ENCODE peak calls at places on chromosomes 1 and 21, in eight cellular contexts. S is Panc1; C is right lobe of liver; T is OCI-LY7; A is CD4-positive, CD25-positive, alpha-beta regulatory T cell; E is CD4-positive, alpha-beta T cell; D is GM23338; L is left ventricle myocardium inferior. J is an unnamed sample.

GRCh38 chr1:3067671-3068399 is 1.2 kb upstream of the PRDM16 start:
- DNase-seq in T (no peak), A (no peak), L (peak), E (no peak), C (peak), S (no peak), D (peak), J (no peak)

GRCh38 chr1:76408303-76408702 is 333.8 kb downstream of the ST6GALNAC3 start:
- DNase-seq in L (no peak), D (no peak), S (no peak), E (no peak), A (no peak), T (no peak), C (no peak), J (no peak)

GRCh38 chr1:78424720-78425119 is 66.1 kb upstream of the PTGFR start:
- DNase-seq in A (no peak), E (no peak), T (no peak), D (no peak), S (no peak), C (no peak), L (no peak), J (no peak)

GRCh38 chr1:206663832-206664652 is 20.7 kb upstream of the MAPKAPK2 start:
- DNase-seq in C (no peak), A (peak), T (peak), L (peak), E (peak), S (peak), D (peak), J (peak)

GRCh38 chr1:91864017-91864700 is 21.8 kb downstream of the TGFBR3 start:
- DNase-seq in A (no peak), S (no peak), E (no peak), D (no peak), L (no peak), C (no peak), T (no peak), J (no peak)

GRCh38 chr1:245856944-245857531 is 650.0 kb downstream of the SMYD3 start:
- DNase-seq in L (no peak), C (no peak), S (no peak), T (no peak), D (no peak), E (no peak), A (no peak), J (no peak)

GRCh38 chr1:160116277-160117147 is 953 bp downstream of the ATP1A2 start:
- DNase-seq in S (no peak), E (no peak), C (no peak), L (no peak), T (no peak), D (no peak), A (no peak), J (peak)

GRCh38 chr1:24560361-24560760 is 4.5 kb downstream of the NCMAP start:
- DNase-seq in T (no peak), A (no peak), S (no peak), D (no peak), C (no peak), L (no peak), E (no peak), J (no peak)

GRCh38 chr1:4587721-4588120 is 66.7 kb upstream of the AJAP1 start:
- DNase-seq in A (no peak), S (no peak), E (no peak), T (no peak), L (no peak), D (no peak), C (no peak), J (no peak)

GRCh38 chr1:181632492-181632891 is 149.2 kb downstream of the CACNA1E start:
- DNase-seq in A (no peak), T (no peak), L (no peak), E (no peak), S (no peak), D (no peak), C (no peak), J (no peak)

GRCh38 chr1:23743287-23744052 is at the start of gene ELOA:
- DNase-seq in L (peak), S (no peak), D (peak), E (peak), A (peak), T (peak), C (peak), J (peak)

GRCh38 chr1:201640624-201641023 is 101.7 kb downstream of the NAV1 start:
- DNase-seq in A (no peak), L (peak), E (no peak), D (no peak), T (no peak), C (no peak), S (no peak), J (peak)

GRCh38 chr1:31122101-31122735 is 56.7 kb upstream of the PUM1 start:
- DNase-seq in T (peak), D (peak), E (no peak), A (no peak), S (no peak), L (no peak), C (no peak), J (no peak)

GRCh38 chr1:8670371-8670818 is 147.0 kb downstream of the RERE start:
- DNase-seq in T (no peak), L (no peak), E (no peak), A (no peak), S (no peak), C (no peak), D (no peak), J (no peak)

GRCh38 chr21:40270134-40270533 is 402.9 kb downstream of the PCP4 start:
- DNase-seq in T (no peak), C (no peak), L (no peak), D (no peak), E (no peak), A (no peak), S (no peak), J (no peak)

GRCh38 chr1:39642796-39643195 is 3.4 kb upstream of the HEYL start:
- DNase-seq in D (no peak), T (no peak), A (no peak), E (no peak), S (no peak), C (no peak), L (no peak), J (peak)

GRCh38 chr1:246780264-246780663 is 56.1 kb downstream of the SCCPDH start:
- DNase-seq in L (no peak), T (no peak), E (no peak), C (no peak), D (no peak), S (no peak), A (no peak), J (no peak)

GRCh38 chr1:64857347-64857746 is 109.0 kb downstream of the JAK1 start:
- DNase-seq in E (no peak), L (no peak), C (no peak), T (no peak), D (no peak), S (no peak), A (no peak), J (no peak)

GRCh38 chr1:201716742-201717135 is 112.2 kb upstream of the IPO9 start:
- DNase-seq in A (no peak), C (no peak), E (no peak), T (no peak), S (no peak), D (no peak), L (no peak), J (no peak)

GRCh38 chr1:25066253-25066652 is 136.2 kb upstream of the RUNX3 start:
- DNase-seq in L (no peak), T (no peak), D (no peak), C (no peak), A (no peak), E (no peak), S (no peak), J (no peak)

GRCh38 chr21:42317341-42317741 is 2.1 kb upstream of the TFF3 start:
- DNase-seq in A (no peak), S (no peak), C (no peak), T (no peak), D (no peak), L (no peak), E (no peak), J (no peak)

GRCh38 chr21:43305336-43305665 is 121.6 kb downstream of the SIK1 start:
- DNase-seq in S (no peak), T (no peak), L (peak), D (no peak), A (no peak), E (no peak), C (peak), J (no peak)

GRCh38 chr1:155081472-155082300 is 3.0 kb downstream of the EFNA3 start:
- DNase-seq in D (no peak), C (no peak), T (no peak), E (no peak), S (no peak), A (peak), L (no peak), J (peak)

GRCh38 chr1:1982379-1983232 is 21.0 kb downstream of the CFAP74 start:
- DNase-seq in A (no peak), C (no peak), L (no peak), T (no peak), S (no peak), E (no peak), D (no peak), J (no peak)

GRCh38 chr1:31897534-31898100 is 40.6 kb downstream of the PTP4A2 start:
- DNase-seq in E (no peak), D (no peak), S (no peak), C (no peak), L (no peak), A (no peak), T (no peak), J (no peak)

GRCh38 chr21:44987301-44987885 is 47.6 kb downstream of the SLX9 start:
- DNase-seq in S (no peak), A (no peak), C (no peak), D (no peak), E (no peak), L (peak), T (no peak), J (no peak)
- H3K27ac ChIP-seq in S (no peak), A (no peak), C (no peak), D (no peak), E (no peak), L (no peak), T (no peak), J (no peak)

GRCh38 chr1:234836045-234836681 is 226.2 kb upstream of the IRF2BP2 start:
- DNase-seq in C (no peak), E (no peak), D (no peak), A (no peak), S (no peak), T (no peak), L (no peak), J (no peak)
- H3K27ac ChIP-seq in C (peak), E (no peak), D (no peak), A (no peak), S (peak), T (no peak), L (no peak), J (no peak)

GRCh38 chr1:233290609-233291008 is 4.9 kb downstream of the PCNX2 start:
- DNase-seq in L (no peak), E (no peak), S (no peak), C (no peak), T (no peak), A (no peak), D (no peak), J (no peak)

GRCh38 chr1:233295775-233296322 is 324 bp upstream of the PCNX2 start:
- DNase-seq in T (peak), E (no peak), S (no peak), C (no peak), D (no peak), L (peak), A (no peak), J (no peak)

GRCh38 chr1:233299450-233299849 is 3.9 kb upstream of the PCNX2 start:
- DNase-seq in C (no peak), E (no peak), L (no peak), A (no peak), T (no peak), S (no peak), D (peak), J (no peak)

GRCh38 chr1:233293556-233294446 is 1.7 kb downstream of the PCNX2 start:
- DNase-seq in C (no peak), T (no peak), A (no peak), S (no peak), E (no peak), L (no peak), D (peak), J (no peak)

DNA sequence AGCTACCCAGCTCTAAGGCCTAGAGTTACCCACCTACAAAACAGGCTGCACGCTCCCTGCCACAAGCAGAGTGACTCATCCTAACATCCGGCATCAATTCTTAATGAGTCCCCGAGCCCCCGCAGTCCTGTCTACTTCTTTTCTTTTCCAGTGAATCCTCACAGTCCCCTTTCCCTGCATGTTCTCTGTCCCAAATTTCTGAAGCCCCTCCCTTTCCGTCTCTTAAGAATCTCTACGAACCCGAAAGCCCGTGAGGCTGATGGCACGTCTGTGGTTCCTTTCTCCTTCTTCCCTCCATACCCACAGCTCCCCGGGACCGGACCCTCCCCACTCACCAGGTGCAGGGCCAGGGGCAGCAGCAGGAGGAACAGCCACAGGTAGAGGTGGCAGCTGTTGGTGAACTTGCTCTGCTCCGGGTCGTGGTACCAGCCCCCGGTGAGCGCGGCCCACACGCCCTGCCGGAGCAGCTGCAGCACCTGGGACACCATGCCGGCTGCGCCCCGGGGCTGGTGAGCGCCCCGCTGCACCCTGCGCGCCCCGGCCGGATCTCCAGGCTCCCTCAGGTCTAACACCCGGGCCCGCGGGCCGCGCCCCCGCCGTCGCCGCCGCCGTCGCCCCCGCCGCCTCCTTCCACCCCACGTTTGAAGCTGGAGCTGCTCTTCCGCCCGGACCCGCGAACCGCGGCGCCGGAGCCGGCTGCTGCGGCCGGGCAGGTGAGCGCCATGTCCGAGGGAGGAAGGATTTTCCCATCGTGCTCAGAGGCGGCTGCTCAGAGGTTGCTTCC is at the start of gene PCNX2:
- DNase-seq in L (no peak), D (peak), E (peak), A (peak), T (peak), C (peak), S (no peak), J (peak)
- H3K27ac ChIP-seq in L (no peak), D (peak), E (peak), A (peak), T (peak), C (no peak), S (no peak), J (no peak)

DNA sequence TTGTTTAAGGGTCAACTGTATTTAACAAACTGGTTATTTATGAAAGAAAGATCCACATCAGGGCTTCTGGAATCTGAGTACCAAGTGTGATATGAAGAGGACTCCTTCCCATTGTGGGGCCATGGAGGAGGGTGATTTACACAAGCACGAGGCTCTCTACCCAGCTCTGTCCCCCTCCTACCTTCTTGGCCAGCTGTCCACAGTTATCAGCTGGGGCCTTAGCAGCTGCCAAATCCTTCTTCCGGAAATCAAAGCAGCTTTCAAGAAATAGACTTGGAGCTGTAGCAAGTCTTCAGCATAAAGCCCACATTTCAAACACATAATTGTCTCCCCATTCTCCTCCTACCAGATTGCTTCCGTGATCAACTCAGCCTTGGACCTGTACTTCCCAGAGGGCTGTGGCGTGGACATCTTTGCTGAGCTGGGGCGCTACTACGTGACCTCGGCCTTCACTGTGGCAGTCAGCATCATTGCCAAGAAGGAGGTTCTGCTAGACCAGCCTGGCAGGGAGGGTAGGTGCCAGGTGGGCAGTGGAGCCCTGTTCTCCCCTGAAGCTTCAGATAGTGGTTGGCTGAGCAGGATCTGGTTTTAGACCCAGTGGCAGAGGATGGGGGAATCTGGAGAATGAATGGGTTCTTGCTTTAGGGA is 15.5 kb downstream of the AZIN2 start:
- DNase-seq in S (no peak), A (no peak), E (no peak), D (no peak), T (no peak), C (no peak), L (no peak), J (peak)
- H3K27ac ChIP-seq in S (no peak), A (no peak), E (no peak), D (no peak), T (no peak), C (no peak), L (no peak), J (peak)